ENCODE peak calls at places on chromosomes 5 and 9, in six cellular contexts. L is stimulated activated CD8-positive, alpha-beta memory T cell treated with anti-CD3 and anti-CD28 coated beads, Interleukin-15, amount 100 ng/mL, for 1 hour; D is esophagus squamous epithelium; K is activated CD4-positive, alpha-beta T cell treated with anti-CD3 and anti-CD28 coated beads, Interleukin-2, amount 50 U/mL, for 4 hours; X is tibial nerve; O is astrocyte of the cerebellum. M is an unnamed sample.

GRCh38 chr5:143968071-143968878 is 156.3 kb downstream of the HMHB1 start:
- DNase-seq in L (no peak), D (no peak), K (no peak), X (no peak), O (peak; percentile 52), M (peak; percentile 64)

GRCh38 chr9:121649476-121650219 is 1.8 kb upstream of the DAB2IP start:
- DNase-seq in L (no peak), D (no peak), K (no peak), X (no peak), O (no peak), M (no peak)

GRCh38 chr5:138282918-138283742 is 8.7 kb upstream of the GFRA3 start:
- DNase-seq in L (no peak), D (no peak), K (no peak), X (no peak), O (peak; percentile 26), M (peak; percentile 60)

GRCh38 chr9:18775969-18776368 is 257.0 kb downstream of the SAXO1 start:
- DNase-seq in L (no peak), D (no peak), K (no peak), X (no peak), O (no peak), M (no peak)

GRCh38 chr5:11903614-11904269 is 504 bp downstream of the CTNND2 start:
- DNase-seq in L (no peak), D (no peak), K (no peak), X (no peak), O (peak; percentile 16), M (no peak)

GRCh38 chr9:18825775-18826174 is 207.2 kb downstream of the SAXO1 start:
- DNase-seq in L (no peak), D (no peak), K (no peak), X (no peak), O (no peak), M (no peak)

GRCh38 chr9:32251539-32251938 is 132.9 kb upstream of the ACO1 start:
- DNase-seq in L (peak; percentile 1), D (no peak), K (peak; percentile 0), X (no peak), O (peak; percentile 19), M (peak; percentile 57)

GRCh38 chr5:3167473-3167872 is 416.0 kb upstream of the IRX2 start:
- DNase-seq in L (no peak), D (no peak), K (no peak), X (no peak), O (no peak), M (no peak)

GRCh38 chr5:135375040-135375439 is 24.0 kb downstream of the MACROH2A1 start:
- DNase-seq in L (no peak), D (no peak), K (no peak), X (no peak), O (no peak), M (no peak)

GRCh38 chr9:130356033-130356432 is 88.7 kb upstream of the ASS1 start:
- DNase-seq in L (no peak), D (no peak), K (no peak), X (no peak), O (no peak), M (no peak)

GRCh38 chr5:161093105-161093504 is 241.1 kb upstream of the ATP10B start:
- DNase-seq in L (no peak), D (no peak), K (no peak), X (no peak), O (no peak), M (peak; percentile 81)

GRCh38 chr5:142915840-142916424 is 145.8 kb downstream of the ARHGAP26 start:
- DNase-seq in L (no peak), D (no peak), K (no peak), X (no peak), O (no peak), M (peak; percentile 59)

GRCh38 chr9:93041108-93041802 is 17.2 kb upstream of the SUSD3 start:
- DNase-seq in L (no peak), D (no peak), K (no peak), X (no peak), O (no peak), M (peak; percentile 33)

GRCh38 chr9:134304712-134305111 is 21.5 kb upstream of the RXRA start:
- DNase-seq in L (no peak), D (no peak), K (no peak), X (no peak), O (no peak), M (no peak)

GRCh38 chr5:17743580-17744435 is 109.5 kb downstream of the TAF11L14 start:
- DNase-seq in L (no peak), D (no peak), K (no peak), X (no peak), O (peak; percentile 89), M (peak; percentile 75)

GRCh38 chr9:126499005-126499910 is 114.5 kb upstream of the LMX1B start:
- DNase-seq in L (no peak), D (no peak), K (no peak), X (no peak), O (no peak), M (peak; percentile 39)

GRCh38 chr9:132800038-132800648 is 77.9 kb downstream of the AK8 start:
- DNase-seq in L (peak; percentile 32), D (no peak), K (peak; percentile 56), X (no peak), O (peak; percentile 39), M (peak; percentile 64)

GRCh38 chr9:86324308-86324707 is 29.9 kb downstream of the TUT7 start:
- DNase-seq in L (no peak), D (no peak), K (no peak), X (no peak), O (peak; percentile 60), M (no peak)

M was measured in HT1080.